ENCODE peak calls at places on chromosomes 12 and 14, in six cellular contexts. One of them, this sample, is unnamed.

GRCh38 chr12:80946591-80946990 is 8.9 kb upstream of the LIN7A start:
- DNase-seq in right cardiac atrium: no peak
- DNase-seq in RCC 7860: no peak
- DNase-seq in mesendoderm: no peak
- DNase-seq in stimulated activated CD8-positive, alpha-beta memory T cell treated with anti-CD3 and anti-CD28 coated beads, Interleukin-4, amount 100 ng/mL, for 4 hours: no peak
- DNase-seq in DMS153: no peak
- DNase-seq in this sample: no peak

GRCh38 chr12:63319936-63320633 is 169.1 kb upstream of the AVPR1A start:
- DNase-seq in DMS153: no peak
- DNase-seq in mesendoderm: no peak
- DNase-seq in stimulated activated CD8-positive, alpha-beta memory T cell treated with anti-CD3 and anti-CD28 coated beads, Interleukin-4, amount 100 ng/mL, for 4 hours: no peak
- DNase-seq in right cardiac atrium: no peak
- DNase-seq in RCC 7860: no peak
- DNase-seq in this sample: peak

GRCh38 chr12:68180792-68181744 is 21.5 kb upstream of the IFNG start:
- DNase-seq in right cardiac atrium: no peak
- DNase-seq in RCC 7860: no peak
- DNase-seq in mesendoderm: no peak
- DNase-seq in stimulated activated CD8-positive, alpha-beta memory T cell treated with anti-CD3 and anti-CD28 coated beads, Interleukin-4, amount 100 ng/mL, for 4 hours: no peak
- DNase-seq in DMS153: peak
- DNase-seq in this sample: peak

GRCh38 chr12:109202770-109203169 is 86.4 kb downstream of the ACACB start:
- DNase-seq in right cardiac atrium: no peak
- DNase-seq in RCC 7860: no peak
- DNase-seq in mesendoderm: no peak
- DNase-seq in DMS153: no peak
- DNase-seq in stimulated activated CD8-positive, alpha-beta memory T cell treated with anti-CD3 and anti-CD28 coated beads, Interleukin-4, amount 100 ng/mL, for 4 hours: no peak
- DNase-seq in this sample: no peak

GRCh38 chr12:123905319-123905925 is 67.2 kb downstream of the CCDC92 start:
- DNase-seq in right cardiac atrium: peak
- DNase-seq in mesendoderm: peak
- DNase-seq in DMS153: no peak
- DNase-seq in stimulated activated CD8-positive, alpha-beta memory T cell treated with anti-CD3 and anti-CD28 coated beads, Interleukin-4, amount 100 ng/mL, for 4 hours: peak
- DNase-seq in RCC 7860: peak
- DNase-seq in this sample: peak

GRCh38 chr12:97277030-97277429 is 185.6 kb upstream of the RMST start:
- DNase-seq in mesendoderm: no peak
- DNase-seq in right cardiac atrium: no peak
- DNase-seq in stimulated activated CD8-positive, alpha-beta memory T cell treated with anti-CD3 and anti-CD28 coated beads, Interleukin-4, amount 100 ng/mL, for 4 hours: no peak
- DNase-seq in RCC 7860: no peak
- DNase-seq in DMS153: no peak
- DNase-seq in this sample: peak

GRCh38 chr12:70609739-70610491 is 27.3 kb downstream of the PTPRB start:
- DNase-seq in mesendoderm: peak
- DNase-seq in DMS153: peak
- DNase-seq in stimulated activated CD8-positive, alpha-beta memory T cell treated with anti-CD3 and anti-CD28 coated beads, Interleukin-4, amount 100 ng/mL, for 4 hours: no peak
- DNase-seq in right cardiac atrium: peak
- DNase-seq in RCC 7860: no peak
- DNase-seq in this sample: peak

GRCh38 chr14:104602315-104602932 is 2.1 kb downstream of the TMEM179 start:
- DNase-seq in right cardiac atrium: no peak
- DNase-seq in stimulated activated CD8-positive, alpha-beta memory T cell treated with anti-CD3 and anti-CD28 coated beads, Interleukin-4, amount 100 ng/mL, for 4 hours: no peak
- DNase-seq in RCC 7860: no peak
- DNase-seq in mesendoderm: no peak
- DNase-seq in DMS153: no peak
- DNase-seq in this sample: no peak

GRCh38 chr14:24806061-24806678 is 172.2 kb upstream of the GZMB start:
- DNase-seq in mesendoderm: peak
- DNase-seq in stimulated activated CD8-positive, alpha-beta memory T cell treated with anti-CD3 and anti-CD28 coated beads, Interleukin-4, amount 100 ng/mL, for 4 hours: no peak
- DNase-seq in right cardiac atrium: peak
- DNase-seq in RCC 7860: peak
- DNase-seq in DMS153: peak
- DNase-seq in this sample: peak

GRCh38 chr12:22282283-22282682 is 52.2 kb downstream of the ST8SIA1 start:
- DNase-seq in DMS153: no peak
- DNase-seq in right cardiac atrium: no peak
- DNase-seq in mesendoderm: no peak
- DNase-seq in stimulated activated CD8-positive, alpha-beta memory T cell treated with anti-CD3 and anti-CD28 coated beads, Interleukin-4, amount 100 ng/mL, for 4 hours: no peak
- DNase-seq in RCC 7860: peak
- DNase-seq in this sample: no peak

GRCh38 chr12:1800646-1801284 is 19.6 kb upstream of the LRTM2 start:
- DNase-seq in stimulated activated CD8-positive, alpha-beta memory T cell treated with anti-CD3 and anti-CD28 coated beads, Interleukin-4, amount 100 ng/mL, for 4 hours: no peak
- DNase-seq in mesendoderm: peak
- DNase-seq in RCC 7860: no peak
- DNase-seq in right cardiac atrium: peak
- DNase-seq in DMS153: no peak
- DNase-seq in this sample: peak

GRCh38 chr14:21780429-21781084 is 106.9 kb upstream of the OR4E1 start:
- DNase-seq in stimulated activated CD8-positive, alpha-beta memory T cell treated with anti-CD3 and anti-CD28 coated beads, Interleukin-4, amount 100 ng/mL, for 4 hours: no peak
- DNase-seq in RCC 7860: no peak
- DNase-seq in mesendoderm: no peak
- DNase-seq in right cardiac atrium: no peak
- DNase-seq in DMS153: no peak
- DNase-seq in this sample: no peak

This sample was measured in left kidney.